ENCODE peak calls at places on chromosomes 12 and 14, in six cellular contexts. M is LoVo; R is Calu3; X is stomach; Z is Peyer's patch; G is stimulated activated CD8-positive, alpha-beta memory T cell treated with anti-CD3 and anti-CD28 coated beads, Interleukin-4, amount 100 ng/mL, for 48 hours. I is an unnamed sample.

GRCh38 chr12:108047130-108047550 is 81.9 kb upstream of the WSCD2 start:
- DNase-seq in M (no peak), R (no peak), X (no peak), Z (no peak), G (no peak), I (no peak)

GRCh38 chr14:75842624-75843023 is 139.2 kb downstream of the TGFB3 start:
- DNase-seq in M (no peak), R (no peak), X (no peak), Z (no peak), G (no peak), I (no peak)

GRCh38 chr12:63964301-63964700 is 119.8 kb downstream of the SRGAP1 start:
- DNase-seq in M (no peak), R (no peak), X (no peak), Z (no peak), G (no peak), I (no peak)

GRCh38 chr14:65222434-65222833 is 120.1 kb upstream of the MAX start:
- DNase-seq in M (peak; percentile 52), R (peak; percentile 52), X (peak; percentile 54), Z (peak; percentile 78), G (peak; percentile 74), I (peak; percentile 30)

GRCh38 chr14:104638190-104638589 is 33.6 kb upstream of the TMEM179 start:
- DNase-seq in M (no peak), R (no peak), X (no peak), Z (no peak), G (no peak), I (no peak)

GRCh38 chr14:23306113-23306411 is 571 bp upstream of the BCL2L2 start:
- DNase-seq in M (peak; percentile 53), R (no peak), X (no peak), Z (no peak), G (no peak), I (no peak)

GRCh38 chr14:64581817-64582216 is 32.1 kb downstream of the PPP1R36 start:
- DNase-seq in M (no peak), R (no peak), X (no peak), Z (no peak), G (no peak), I (no peak)

GRCh38 chr14:52007211-52007610 is 17.9 kb downstream of the RTRAF start:
- DNase-seq in M (no peak), R (no peak), X (no peak), Z (no peak), G (no peak), I (no peak)

GRCh38 chr12:22246438-22246837 is 88.1 kb downstream of the ST8SIA1 start:
- DNase-seq in M (no peak), R (no peak), X (no peak), Z (no peak), G (no peak), I (no peak)

GRCh38 chr12:88572785-88573565 is 7.3 kb downstream of the KITLG start:
- DNase-seq in M (no peak), R (no peak), X (no peak), Z (no peak), G (no peak), I (no peak)

GRCh38 chr12:15855646-15856045 is 26.5 kb upstream of the STRAP start:
- DNase-seq in M (peak; percentile 49), R (no peak), X (no peak), Z (no peak), G (no peak), I (no peak)

GRCh38 chr12:51326762-51327439 is 2.9 kb upstream of the BIN2 start:
- DNase-seq in M (no peak), R (no peak), X (no peak), Z (no peak), G (no peak), I (no peak)

GRCh38 chr12:54125950-54126695 is 62.7 kb downstream of the SMUG1 start:
- DNase-seq in M (no peak), R (peak; percentile 60), X (peak; percentile 75), Z (no peak), G (no peak), I (peak; percentile 16)

GRCh38 chr12:3199551-3200031 is 122.4 kb downstream of the TSPAN9 start:
- DNase-seq in M (no peak), R (peak; percentile 37), X (no peak), Z (no peak), G (no peak), I (peak; percentile 33)

I was measured in neural crest cell.